ENCODE peak calls at places on chromosomes 12 and 14, in ten cellular contexts. U is COLO829; M is activated naive CD4-positive, alpha-beta T cell treated with anti-CD3 and anti-CD28 coated beads for 36 hours; N is AG10803; S is neural crest cell; X is dorsolateral prefrontal cortex; B is posterior cingulate gyrus; D is NCI-H2029 treated with DMSO at 0.1 percent for 48 hours; J is activated naive CD8-positive, alpha-beta T cell treated with anti-CD3 and anti-CD28 coated beads, Interleukin-2, amount 50 U/mL, for 16 hours; C is stimulated activated CD4-positive, alpha-beta T cell treated with anti-CD3 and anti-CD28 coated beads, Interleukin-4, amount 100 ng/mL, for 4 hours. K is an unnamed sample.

GRCh38 chr14:63174760-63175191 is 29.5 kb upstream of the RHOJ start:
- DNase-seq in D (peak), C (no peak), S (peak), B (no peak), U (peak), N (peak), M (peak), X (no peak), J (no peak), K (peak)

GRCh38 chr14:105865266-105865903 is 339.0 kb downstream of the TMEM121 start:
- DNase-seq in U (no peak), C (no peak), X (peak), B (peak), M (peak), J (no peak), N (no peak), S (no peak), D (no peak), K (no peak)

GRCh38 chr12:31325524-31325875 is 450 bp downstream of the SINHCAF start:
- DNase-seq in X (no peak), U (no peak), S (no peak), D (no peak), M (peak), J (no peak), N (no peak), B (peak), C (peak), K (no peak)

GRCh38 chr12:50933459-50934124 is 18.8 kb upstream of the HIGD1C start:
- DNase-seq in U (no peak), B (no peak), C (no peak), J (no peak), X (no peak), S (no peak), N (no peak), D (no peak), M (no peak), K (no peak)

GRCh38 chr14:96297000-96297399 is 41.0 kb downstream of the BDKRB1 start:
- DNase-seq in S (no peak), B (no peak), J (no peak), M (no peak), D (no peak), N (peak), C (no peak), U (no peak), X (no peak), K (no peak)

GRCh38 chr12:103495158-103495782 is 498 bp downstream of the C12orf42 start:
- DNase-seq in S (peak), D (peak), J (peak), X (no peak), M (peak), N (no peak), U (no peak), C (peak), B (no peak), K (no peak)

GRCh38 chr12:93599192-93599591 is 26.7 kb downstream of the SOCS2 start:
- DNase-seq in M (no peak), X (no peak), N (no peak), C (no peak), J (no peak), D (no peak), B (no peak), U (no peak), S (no peak), K (no peak)

GRCh38 chr14:35386673-35387125 is 17.9 kb downstream of the NFKBIA start:
- DNase-seq in N (no peak), U (no peak), J (no peak), X (no peak), S (no peak), B (no peak), C (no peak), D (peak), M (no peak), K (no peak)

GRCh38 chr12:55745361-55746146 is 2.6 kb downstream of the GDF11 start:
- DNase-seq in X (no peak), D (no peak), N (no peak), J (no peak), M (peak), B (no peak), S (peak), C (no peak), U (peak), K (no peak)

GRCh38 chr12:89752331-89752730 is 43.7 kb upstream of the ATP2B1 start:
- DNase-seq in D (no peak), M (no peak), J (no peak), X (no peak), C (no peak), S (no peak), B (no peak), U (no peak), N (no peak), K (no peak)

GRCh38 chr14:100851586-100851916 is 25.6 kb downstream of the MEG3 start:
- DNase-seq in U (no peak), N (no peak), C (no peak), X (no peak), S (no peak), J (no peak), B (no peak), M (no peak), D (no peak), K (no peak)

GRCh38 chr14:95527392-95528002 is 7.4 kb upstream of the GLRX5 start:
- DNase-seq in C (no peak), J (no peak), U (no peak), S (no peak), M (peak), N (peak), D (no peak), X (no peak), B (peak), K (no peak)

GRCh38 chr14:51614707-51615106 is 37.0 kb upstream of the FRMD6 start:
- DNase-seq in C (no peak), S (no peak), M (no peak), B (no peak), J (no peak), N (peak), X (no peak), U (no peak), D (no peak), K (no peak)

GRCh38 chr14:91845652-91846051 is 21.7 kb downstream of the TC2N start:
- DNase-seq in D (no peak), C (no peak), J (no peak), S (no peak), U (no peak), B (no peak), M (no peak), N (no peak), X (no peak), K (no peak)

GRCh38 chr14:88667555-88668273 is 104.9 kb downstream of the ZC3H14 start:
- DNase-seq in S (peak), J (peak), C (peak), U (peak), D (peak), N (peak), M (peak), B (peak), X (peak), K (peak)

K was measured in smooth muscle cell of the brain vasculature.